ENCODE peak calls at places on chromosomes 13 and 19, in four cellular contexts. K is HCT116, X is K562, R is HepG2. P is an unnamed sample.

GRCh38 chr19:35042056-35042730 is 672 bp downstream of the HPN start:
- DNase-seq in X (no peak), K (no peak), R (peak; percentile 89), P (no peak)

GRCh38 chr19:6465006-6465405 is 935 bp downstream of the CRB3 start:
- DNase-seq in R (no peak), X (no peak), K (no peak), P (no peak)

GRCh38 chr13:80340643-80341097 is 256 bp downstream of the SPRY2 start:
- DNase-seq in K (no peak), R (peak; percentile 18), X (no peak), P (peak; percentile 19)

GRCh38 chr19:46490774-46491173 is 4.9 kb downstream of the PNMA8B start:
- DNase-seq in R (no peak), K (no peak), X (no peak), P (no peak)

GRCh38 chr19:19386373-19386869 is 19.1 kb upstream of the GATAD2A start:
- DNase-seq in R (no peak), X (peak; percentile 41), K (no peak), P (no peak)

GRCh38 chr19:45938733-45939319 is 24.2 kb upstream of the NANOS2 start:
- DNase-seq in X (no peak), K (no peak), R (no peak), P (no peak)

GRCh38 chr13:92158335-92158734 is 759.9 kb downstream of the GPC5 start:
- DNase-seq in R (no peak), K (no peak), X (no peak), P (no peak)

GRCh38 chr19:45159971-45160324 is 834 bp downstream of the NKPD1 start:
- DNase-seq in K (no peak), R (no peak), X (no peak), P (no peak)

GRCh38 chr13:60645552-60646138 is 248.6 kb downstream of the TDRD3 start:
- DNase-seq in X (no peak), K (no peak), R (no peak), P (no peak)

GRCh38 chr13:95124959-95125358 is 176.3 kb downstream of the ABCC4 start:
- DNase-seq in X (no peak), R (no peak), K (no peak), P (no peak)

GRCh38 chr19:18488838-18489626 is 32.8 kb downstream of the ELL start:
- DNase-seq in K (no peak), R (peak; percentile 50), X (peak; percentile 55), P (peak; percentile 42)

GRCh38 chr13:112444001-112444311 is 67.8 kb downstream of the SPACA7 start:
- DNase-seq in R (peak; percentile 44), X (peak; percentile 69), K (peak; percentile 34), P (peak; percentile 85)

GRCh38 chr13:72163671-72164070 is 296.7 kb upstream of the DACH1 start:
- DNase-seq in R (no peak), K (no peak), X (no peak), P (no peak)

GRCh38 chr13:99505814-99506269 is 4.6 kb downstream of the TM9SF2 start:
- DNase-seq in X (no peak), R (no peak), K (no peak), P (no peak)

GRCh38 chr13:54356849-54357248 is 1328.2 kb downstream of the OLFM4 start:
- DNase-seq in X (no peak), K (no peak), R (no peak), P (no peak)

GRCh38 chr19:5113633-5114586 is 145.0 kb downstream of the KDM4B start:
- DNase-seq in R (no peak), K (no peak), X (no peak), P (no peak)

GRCh38 chr13:71524245-71525002 is 342.6 kb downstream of the DACH1 start:
- DNase-seq in X (no peak), R (no peak), K (no peak), P (no peak)

GRCh38 chr13:105097501-105097900 is 1438.0 kb downstream of the EFNB2 start:
- DNase-seq in K (no peak), X (no peak), R (no peak), P (no peak)

GRCh38 chr19:38557205-38557799 is 60.5 kb downstream of the MAP4K1 start:
- DNase-seq in K (no peak), X (peak; percentile 74), R (no peak), P (no peak)

GRCh38 chr19:18898081-18898532 is 2.1 kb upstream of the CERS1 start:
- DNase-seq in K (no peak), R (no peak), X (peak; percentile 72), P (no peak)

GRCh38 chr19:41844601-41845000 is at the start of gene LYPD4:
- DNase-seq in X (peak; percentile 51), K (no peak), R (no peak), P (no peak)

DNA sequence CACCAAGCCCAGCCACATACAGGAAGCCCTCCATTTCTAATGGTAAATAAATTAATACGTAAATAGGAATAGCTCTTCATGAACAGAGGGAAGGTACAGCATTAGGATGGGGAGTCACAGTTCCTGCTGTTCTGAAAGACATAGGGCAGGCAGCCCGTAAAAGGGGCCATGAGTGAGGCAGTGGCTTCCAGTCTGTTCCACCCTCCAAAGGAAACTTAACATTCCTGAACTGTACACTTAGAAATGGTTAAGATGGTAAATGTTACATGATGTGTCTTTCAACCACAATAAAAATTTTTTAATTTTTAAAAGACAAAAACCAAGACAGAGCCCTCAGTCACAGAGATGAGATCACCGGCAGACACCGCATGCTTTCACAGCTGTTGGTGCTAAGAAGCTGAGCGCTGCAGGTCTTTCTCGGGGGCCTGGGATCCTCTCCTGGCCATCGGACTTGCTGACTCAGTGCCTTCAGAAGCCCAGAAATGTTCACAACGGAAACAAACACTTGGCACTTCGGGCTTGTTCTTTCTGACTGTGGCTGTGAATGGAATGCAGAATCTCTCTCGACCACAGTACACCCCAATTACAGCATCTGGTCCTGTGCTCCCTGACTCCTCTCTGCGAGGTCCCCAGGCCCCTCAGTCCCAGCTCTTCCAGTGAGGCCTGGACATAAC is 36.4 kb downstream of the EPS15L1 start:
- DNase-seq in R (no peak), K (no peak), X (no peak), P (no peak)
- TF ChIP-seq JUND in R (no peak), K (no peak), X (no peak), P (no peak)

DNA sequence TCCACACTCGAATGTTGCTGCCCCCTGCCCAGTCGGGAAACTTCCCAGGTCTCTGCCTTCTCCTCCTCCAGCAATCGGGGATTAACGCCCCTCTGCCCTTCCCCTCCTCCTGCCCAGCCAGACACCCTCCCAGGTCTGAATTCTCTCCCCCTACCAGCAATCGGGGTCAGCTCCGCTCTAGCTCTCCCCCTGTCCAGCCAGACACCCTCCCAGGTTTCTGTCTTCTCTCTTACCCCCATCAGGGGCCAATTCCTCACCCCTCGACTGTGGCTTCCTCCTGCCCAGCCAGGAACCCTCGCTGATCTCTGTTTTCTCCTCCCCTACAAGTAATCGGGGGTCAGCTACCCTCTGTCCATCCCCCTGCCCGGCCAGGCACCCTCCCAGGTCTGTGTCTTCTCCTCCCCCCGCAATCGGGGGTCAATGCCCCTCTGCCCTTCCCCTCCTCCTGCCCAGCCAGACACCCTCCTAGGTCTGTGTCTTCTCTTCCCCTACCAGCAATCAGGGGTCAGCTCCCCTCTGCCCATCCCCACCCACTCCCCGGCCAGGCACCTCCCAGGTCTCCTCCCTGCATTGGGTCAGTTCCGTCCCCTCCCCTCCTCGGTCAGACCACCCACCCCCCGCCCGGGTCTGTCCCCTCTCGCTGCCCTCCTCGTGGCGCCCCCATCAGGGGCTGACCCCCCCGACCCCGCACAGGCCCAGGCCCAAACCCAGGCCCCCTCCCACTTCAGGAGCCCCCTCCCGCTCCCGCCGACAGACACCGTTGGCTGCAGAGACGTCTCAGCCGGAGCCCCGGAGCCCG is 668 bp downstream of the ZFR2 start:
- DNase-seq in K (no peak), X (no peak), R (no peak), P (no peak)
- TF ChIP-seq JUND in K (no peak), X (no peak), R (no peak), P (no peak)

GRCh38 chr13:103203750-103204330 is 137.6 kb upstream of the SLC10A2 start:
- DNase-seq in K (no peak), R (no peak), X (no peak), P (no peak)
- TF ChIP-seq JUND in K (no peak), R (no peak), X (no peak), P (no peak)

GRCh38 chr13:87123987-87124784 is 547.0 kb upstream of the SLITRK5 start:
- DNase-seq in R (peak; percentile 10), K (peak; percentile 75), X (no peak), P (peak; percentile 80)
- TF ChIP-seq JUND in R (no peak), K (peak; percentile 78), X (peak; percentile 21), P (no peak)

P was measured in T47D.